ENCODE peak calls at places on chromosome 12, in nine cellular contexts. U is type B pancreatic cell, K is AG04450, W is tibial nerve, A is transverse colon, I is WTC11, M is osteocyte, C is mammary epithelial cell, J is omental fat pad. V is an unnamed sample.

GRCh38 chr12:100793182-100793581 is 1.4 kb upstream of the ANO4 start:
- DNase-seq in K (no peak), A (no peak), M (no peak), I (no peak), C (peak), W (no peak), J (no peak), U (no peak), V (no peak)

GRCh38 chr12:43416981-43417380 is 135.0 kb downstream of the ADAMTS20 start:
- DNase-seq in A (no peak), I (no peak), J (no peak), M (no peak), K (no peak), U (no peak), W (no peak), C (no peak), V (no peak)

GRCh38 chr12:111434680-111435338 is 29.1 kb downstream of the SH2B3 start:
- DNase-seq in A (peak), I (no peak), U (no peak), J (no peak), C (peak), M (no peak), W (no peak), K (no peak), V (no peak)

GRCh38 chr12:120816363-120816762 is 87.8 kb downstream of the SPPL3 start:
- DNase-seq in A (no peak), K (no peak), J (no peak), W (no peak), I (no peak), U (no peak), M (no peak), C (no peak), V (no peak)

GRCh38 chr12:103780992-103781391 is 60.0 kb downstream of the NT5DC3 start:
- DNase-seq in J (no peak), I (no peak), A (no peak), K (no peak), W (no peak), U (no peak), M (no peak), C (no peak), V (no peak)

GRCh38 chr12:12975322-12976077 is 23.5 kb upstream of the GPRC5D start:
- DNase-seq in W (no peak), J (no peak), M (no peak), C (peak), A (peak), I (peak), U (no peak), K (no peak), V (no peak)

GRCh38 chr12:104703372-104703771 is 246.6 kb downstream of the CHST11 start:
- DNase-seq in K (no peak), M (no peak), C (no peak), U (no peak), A (no peak), W (no peak), J (no peak), I (no peak), V (no peak)

GRCh38 chr12:24408305-24408704 is 458.8 kb upstream of the SOX5 start:
- DNase-seq in W (no peak), I (no peak), M (no peak), C (no peak), J (no peak), A (no peak), U (no peak), K (no peak), V (no peak)

GRCh38 chr12:76588881-76589565 is 29.5 kb upstream of the OSBPL8 start:
- DNase-seq in I (no peak), M (no peak), K (peak), J (no peak), W (no peak), A (no peak), C (peak), U (no peak), V (peak)

GRCh38 chr12:4049566-4050080 is 176.4 kb upstream of the PARP11 start:
- DNase-seq in M (peak), K (no peak), A (no peak), J (no peak), C (no peak), W (no peak), U (no peak), I (no peak), V (no peak)

GRCh38 chr12:131946757-131947156 is 3.0 kb upstream of the EP400 start:
- DNase-seq in J (no peak), A (no peak), C (no peak), U (no peak), K (no peak), M (no peak), W (no peak), I (no peak), V (no peak)

GRCh38 chr12:104177663-104178501 is 37.7 kb upstream of the TXNRD1 start:
- DNase-seq in J (peak), A (peak), W (peak), U (peak), C (peak), I (no peak), K (peak), M (peak), V (peak)

GRCh38 chr12:7189398-7190267 is at the start of gene PEX5:
- DNase-seq in M (peak), U (peak), A (peak), W (peak), C (peak), I (peak), K (peak), J (peak), V (peak)

GRCh38 chr12:68733661-68734071 is 12.3 kb upstream of the SLC35E3 start:
- DNase-seq in K (peak), M (no peak), I (no peak), W (no peak), U (no peak), A (no peak), C (peak), J (no peak), V (peak)

GRCh38 chr12:46627686-46628085 is 198.1 kb downstream of the SLC38A4 start:
- DNase-seq in M (no peak), C (peak), I (no peak), A (no peak), W (no peak), U (no peak), J (no peak), K (no peak), V (no peak)

GRCh38 chr12:535396-535795 is 75.7 kb downstream of the B4GALNT3 start:
- DNase-seq in A (no peak), W (no peak), U (no peak), J (no peak), C (no peak), I (no peak), M (no peak), K (no peak), V (no peak)

GRCh38 chr12:98591209-98591608 is 2.3 kb upstream of the SLC25A3 start:
- DNase-seq in K (no peak), J (no peak), W (no peak), A (no peak), I (no peak), M (peak), U (no peak), C (no peak), V (no peak)

GRCh38 chr12:24360057-24360456 is 410.6 kb upstream of the SOX5 start:
- DNase-seq in U (no peak), I (no peak), M (no peak), W (no peak), A (no peak), K (no peak), J (no peak), C (no peak), V (no peak)

GRCh38 chr12:95088339-95088738 is 14.9 kb upstream of the NR2C1 start:
- DNase-seq in W (no peak), U (no peak), J (no peak), I (no peak), M (no peak), K (no peak), A (no peak), C (no peak), V (no peak)

GRCh38 chr12:119659289-119659897 is 8.5 kb upstream of the PRKAB1 start:
- DNase-seq in A (peak), W (no peak), U (no peak), I (peak), J (no peak), M (no peak), C (peak), K (no peak), V (no peak)

GRCh38 chr12:131007031-131007793 is 53.5 kb downstream of the ADGRD1 start:
- DNase-seq in K (no peak), C (no peak), W (no peak), U (no peak), A (peak), M (no peak), J (peak), I (no peak), V (no peak)

GRCh38 chr12:31578632-31579031 is 12.3 kb downstream of the DENND5B start:
- DNase-seq in U (no peak), K (no peak), C (no peak), J (no peak), I (no peak), A (no peak), M (no peak), W (no peak), V (no peak)

GRCh38 chr12:122089080-122089479 is 10.5 kb downstream of the MLXIP start:
- DNase-seq in A (no peak), K (no peak), J (no peak), C (no peak), U (no peak), I (no peak), W (no peak), M (no peak), V (no peak)

GRCh38 chr12:90010089-90010488 is 301.5 kb upstream of the ATP2B1 start:
- DNase-seq in U (no peak), A (no peak), I (no peak), K (no peak), W (no peak), M (no peak), C (peak), J (no peak), V (no peak)

GRCh38 chr12:19882418-19882817 is 443.1 kb downstream of the AEBP2 start:
- DNase-seq in J (no peak), U (no peak), I (no peak), M (no peak), W (no peak), C (no peak), A (no peak), K (no peak), V (no peak)

GRCh38 chr12:47766496-47767196 is 6.4 kb upstream of the SLC48A1 start:
- DNase-seq in U (no peak), I (no peak), M (no peak), J (no peak), C (no peak), W (no peak), K (no peak), A (no peak), V (no peak)

GRCh38 chr12:130465046-130465445 is 127.4 kb downstream of the PIWIL1 start:
- DNase-seq in J (no peak), C (no peak), U (no peak), W (no peak), A (no peak), I (no peak), K (no peak), M (no peak), V (no peak)

GRCh38 chr12:16150290-16150689 is 127.2 kb downstream of the SLC15A5 start:
- DNase-seq in C (no peak), M (no peak), W (no peak), K (no peak), I (no peak), U (no peak), A (no peak), J (no peak), V (no peak)

GRCh38 chr12:88993655-88994054 is 358.6 kb downstream of the DUSP6 start:
- DNase-seq in J (no peak), M (no peak), W (no peak), U (no peak), A (no peak), I (no peak), C (peak), K (peak), V (peak)

DNA sequence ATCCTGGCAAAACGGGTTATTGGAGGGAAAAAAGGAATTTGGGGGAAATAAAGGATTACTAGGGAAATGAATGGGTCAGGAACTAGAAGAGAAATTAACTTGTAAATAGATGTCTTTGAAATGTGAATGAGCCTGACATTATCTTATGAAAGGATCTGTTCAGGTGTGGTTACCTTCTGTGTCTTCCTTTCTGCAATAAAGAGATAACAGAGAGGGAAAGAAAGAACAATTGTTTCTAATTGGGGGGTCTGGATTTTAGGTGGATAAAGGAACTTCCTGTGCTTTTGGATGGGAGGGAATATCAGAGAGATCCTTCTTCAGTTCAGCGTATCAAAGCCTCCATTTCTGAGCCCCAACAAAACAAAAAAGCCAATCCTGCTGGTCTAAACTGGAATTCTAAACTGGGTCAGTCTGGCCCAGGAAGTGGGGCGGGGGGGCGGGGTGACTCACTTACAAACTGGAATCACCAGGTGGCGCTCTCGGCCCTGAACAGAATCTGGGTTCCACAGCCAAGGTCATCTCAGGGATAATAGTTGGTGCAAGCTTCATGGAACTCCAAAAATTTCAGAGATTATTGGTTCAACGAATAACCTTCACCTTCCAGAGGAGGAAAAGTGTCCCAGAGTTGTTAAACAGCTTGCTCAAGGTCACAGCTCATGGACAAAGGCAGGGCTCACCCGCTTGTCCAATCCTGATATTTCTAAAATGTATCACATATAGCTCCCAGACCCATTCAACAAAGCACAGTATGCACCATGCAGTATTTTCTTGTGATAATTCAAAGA is 15.2 kb upstream of the PEBP1 start:
- DNase-seq in I (peak), C (peak), U (no peak), A (peak), M (no peak), J (peak), W (peak), K (peak), V (no peak)
- TF ChIP-seq CTCF in I (peak), C (peak), U (peak), A (peak), M (peak), J (no peak), W (peak), K (peak), V (peak)

GRCh38 chr12:57027011-57027804 is 10.9 kb upstream of the TAC3 start:
- DNase-seq in I (no peak), K (no peak), U (no peak), W (no peak), M (no peak), C (no peak), A (no peak), J (no peak), V (no peak)

GRCh38 chr12:57027805-57028153 is 11.4 kb upstream of the TAC3 start:
- DNase-seq in I (no peak), U (no peak), W (no peak), M (no peak), A (no peak), J (no peak), C (no peak), K (no peak), V (no peak)

GRCh38 chr12:57033428-57033827 is 16.5 kb downstream of the MYO1A start:
- DNase-seq in M (no peak), K (no peak), U (no peak), A (no peak), C (peak), W (no peak), I (no peak), J (no peak), V (no peak)

GRCh38 chr12:57031789-57032188 is 15.5 kb upstream of the TAC3 start:
- DNase-seq in C (no peak), K (no peak), W (no peak), M (no peak), J (no peak), A (no peak), I (no peak), U (no peak), V (no peak)

GRCh38 chr12:57031228-57031670 is 14.9 kb upstream of the TAC3 start:
- DNase-seq in A (no peak), I (no peak), W (no peak), C (peak), M (no peak), K (no peak), U (no peak), J (no peak), V (no peak)
- TF ChIP-seq CTCF in A (no peak), I (no peak), W (no peak), C (peak), M (no peak), K (no peak), U (no peak), J (no peak), V (no peak)

GRCh38 chr12:2211119-2211518 is 158.3 kb downstream of the CACNA1C start:
- DNase-seq in M (no peak), W (no peak), K (no peak), U (no peak), A (no peak), J (no peak), I (no peak), C (no peak), V (no peak)

GRCh38 chr12:2214411-2214810 is 161.6 kb downstream of the CACNA1C start:
- DNase-seq in C (no peak), M (no peak), W (no peak), K (no peak), U (no peak), J (no peak), I (no peak), A (no peak), V (no peak)

GRCh38 chr12:2212537-2212936 is 159.8 kb downstream of the CACNA1C start:
- DNase-seq in U (no peak), C (no peak), A (no peak), M (no peak), W (no peak), I (no peak), J (no peak), K (no peak), V (no peak)

GRCh38 chr12:2215709-2216560 is 163.1 kb downstream of the CACNA1C start:
- DNase-seq in J (no peak), C (no peak), W (no peak), U (no peak), A (no peak), I (no peak), K (no peak), M (no peak), V (no peak)

DNA sequence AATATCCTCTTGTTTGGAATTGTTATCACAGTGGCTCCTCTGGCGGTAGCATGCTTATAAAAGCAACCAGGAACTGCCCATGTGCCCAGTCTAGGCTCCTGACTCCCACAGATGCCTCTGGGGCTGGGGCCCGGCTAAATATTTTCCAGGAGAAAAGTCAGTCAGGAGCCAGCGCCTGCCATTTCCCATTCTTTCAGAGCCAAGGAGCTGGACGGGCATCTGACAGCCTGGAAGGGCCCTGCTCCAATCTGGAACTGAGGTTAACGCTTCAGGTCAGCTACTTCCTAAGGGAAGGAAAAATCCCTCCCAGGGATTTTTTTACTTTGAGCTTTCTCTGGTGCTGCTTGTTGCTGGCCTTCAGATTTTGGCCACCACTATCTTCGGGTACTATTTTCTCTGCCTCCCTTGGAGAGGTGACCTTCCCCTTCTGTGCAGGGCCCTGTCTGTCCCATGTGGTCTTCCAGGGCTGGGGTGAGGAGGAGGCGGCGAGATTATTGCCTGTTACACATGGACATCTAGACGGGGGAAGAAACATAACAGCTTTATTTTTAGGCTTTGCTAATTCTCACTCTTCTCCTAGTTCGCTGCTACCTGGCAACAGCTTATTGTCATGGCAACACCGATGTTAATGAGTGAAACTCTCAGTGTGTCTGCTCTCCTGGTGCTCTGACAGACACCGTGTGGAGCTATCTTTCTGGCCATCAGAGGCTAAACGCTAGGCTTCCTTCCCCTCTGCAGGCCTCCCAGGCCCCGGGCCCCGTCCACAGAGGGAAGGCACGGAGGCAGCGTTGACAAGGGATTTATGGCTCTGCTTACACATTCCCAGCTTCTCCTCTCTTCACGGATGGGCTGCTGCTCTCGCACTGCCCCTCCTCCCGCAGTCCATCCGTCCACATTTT is 160.4 kb downstream of the CACNA1C start:
- DNase-seq in C (no peak), J (no peak), A (no peak), W (no peak), U (no peak), K (no peak), M (no peak), I (no peak), V (no peak)
- TF ChIP-seq CTCF in C (no peak), J (no peak), A (no peak), W (no peak), U (no peak), K (no peak), M (no peak), I (no peak), V (no peak)

GRCh38 chr12:28172434-28173030 is 17.7 kb upstream of the CCDC91 start:
- DNase-seq in K (peak), M (no peak), J (no peak), A (peak), W (no peak), I (peak), U (no peak), C (peak), V (peak)
- TF ChIP-seq CTCF in K (peak), M (peak), J (no peak), A (peak), W (peak), I (peak), U (peak), C (peak), V (peak)

GRCh38 chr12:57737467-57738141 is 938 bp downstream of the AGAP2 start:
- DNase-seq in U (no peak), A (no peak), K (no peak), C (no peak), M (no peak), W (no peak), J (no peak), I (peak), V (no peak)
- TF ChIP-seq CTCF in U (peak), A (no peak), K (peak), C (no peak), M (peak), W (no peak), J (no peak), I (no peak), V (peak)

DNA sequence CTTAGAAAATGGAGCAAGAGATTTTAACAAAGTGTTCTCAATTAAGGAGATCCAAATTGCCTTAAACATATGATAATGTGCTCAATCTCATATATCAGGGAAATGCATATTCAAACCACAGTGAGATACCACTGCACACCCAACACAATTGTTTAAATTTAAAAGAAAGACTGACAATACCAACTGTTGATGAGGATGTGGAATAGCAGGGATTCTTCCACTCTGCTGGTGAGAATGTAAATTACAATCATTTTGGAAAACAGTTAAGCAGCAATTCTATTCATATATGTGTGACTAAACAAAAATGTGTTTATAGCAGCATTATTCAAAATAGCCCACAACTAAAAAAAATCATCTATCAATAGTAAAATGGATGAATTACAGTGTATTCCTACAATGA is 144.2 kb downstream of the KICS2 start:
- DNase-seq in K (no peak), M (no peak), A (no peak), U (no peak), W (no peak), I (no peak), C (no peak), J (no peak), V (no peak)
- TF ChIP-seq CTCF in K (peak), M (peak), A (no peak), U (peak), W (no peak), I (no peak), C (peak), J (no peak), V (peak)

GRCh38 chr12:102726686-102727085 is 190.4 kb downstream of the PAH start:
- DNase-seq in M (no peak), W (no peak), U (no peak), K (no peak), A (no peak), J (no peak), I (no peak), C (no peak), V (no peak)

GRCh38 chr12:102722147-102722546 is 194.9 kb downstream of the PAH start:
- DNase-seq in K (no peak), J (no peak), U (no peak), I (no peak), W (no peak), C (no peak), A (no peak), M (no peak), V (no peak)
- TF ChIP-seq CTCF in K (no peak), J (no peak), U (no peak), I (no peak), W (no peak), C (no peak), A (no peak), M (no peak), V (no peak)